ENCODE peak calls at places on chromosomes 7 and 10, in eight cellular contexts. P, X, H, A, G, N, W and Y are unnamed samples.

GRCh38 chr10:110310741-110311140 is 6.0 kb upstream of the SMNDC1 start:
- DNase-seq in P (no peak), W (no peak), N (no peak), G (no peak), A (no peak), H (no peak), X (no peak), Y (no peak)

GRCh38 chr10:9608592-9608991 is 1409.1 kb upstream of the CELF2 start:
- DNase-seq in X (no peak), N (no peak), H (no peak), G (no peak), W (peak; percentile 2), A (no peak), P (no peak), Y (no peak)

GRCh38 chr7:98826811-98827231 is 43.0 kb downstream of the TMEM130 start:
- DNase-seq in A (peak; percentile 81), H (no peak), W (no peak), X (no peak), N (peak; percentile 81), P (peak; percentile 73), G (no peak), Y (no peak)

GRCh38 chr10:124347956-124348355 is 70.8 kb downstream of the OAT start:
- DNase-seq in P (peak; percentile 16), X (no peak), H (no peak), G (no peak), N (peak; percentile 11), A (no peak), W (no peak), Y (no peak)

GRCh38 chr10:100419911-100420449 is 42.8 kb upstream of the WNT8B start:
- DNase-seq in H (no peak), P (no peak), N (no peak), W (no peak), X (no peak), G (no peak), A (no peak), Y (no peak)

GRCh38 chr10:121988361-121989324 is at the start of gene TACC2:
- DNase-seq in A (no peak), X (no peak), G (no peak), H (no peak), N (no peak), W (no peak), P (no peak), Y (no peak)

GRCh38 chr7:43535031-43535451 is 47.9 kb upstream of the STK17A start:
- DNase-seq in X (no peak), H (no peak), A (no peak), W (no peak), N (no peak), P (no peak), G (no peak), Y (no peak)

GRCh38 chr10:71766717-71767419 is 6.5 kb downstream of the VSIR start:
- DNase-seq in H (peak; percentile 93), P (no peak), N (peak; percentile 78), X (no peak), W (no peak), A (no peak), G (no peak), Y (no peak)

GRCh38 chr7:1136841-1137516 is 23.0 kb downstream of the ZFAND2A start:
- DNase-seq in W (peak; percentile 32), A (no peak), N (no peak), G (no peak), X (no peak), H (no peak), P (no peak), Y (no peak)

GRCh38 chr10:102918817-102919236 is 733 bp downstream of the CNNM2 start:
- DNase-seq in P (no peak), H (peak; percentile 30), G (peak; percentile 82), W (peak; percentile 48), N (peak; percentile 30), X (no peak), A (no peak), Y (no peak)

GRCh38 chr10:17238445-17239275 is 10.6 kb downstream of the VIM start:
- DNase-seq in G (no peak), N (peak; percentile 51), W (no peak), A (no peak), X (no peak), H (no peak), P (no peak), Y (no peak)

GRCh38 chr10:46552526-46553237 is 3.8 kb downstream of the GPRIN2 start:
- DNase-seq in P (peak; percentile 30), X (peak; percentile 10), G (no peak), W (no peak), N (peak; percentile 19), A (no peak), H (peak; percentile 39), Y (peak; percentile 1)

GRCh38 chr10:4144802-4145201 is 359.8 kb upstream of the KLF6 start:
- DNase-seq in H (no peak), W (no peak), P (no peak), N (no peak), G (no peak), A (no peak), X (peak; percentile 8), Y (no peak)

GRCh38 chr10:7277874-7278273 is 133.0 kb downstream of the SFMBT2 start:
- DNase-seq in P (no peak), G (no peak), X (no peak), N (no peak), A (no peak), H (no peak), W (no peak), Y (no peak)

GRCh38 chr10:16787361-16787791 is 29.8 kb downstream of the RSU1 start:
- DNase-seq in W (no peak), P (no peak), A (no peak), X (no peak), G (peak; percentile 66), N (no peak), H (no peak), Y (no peak)

GRCh38 chr10:88848499-88848898 is 3.1 kb downstream of the ANKRD22 start:
- DNase-seq in G (no peak), X (no peak), P (no peak), H (no peak), A (no peak), N (no peak), W (no peak), Y (no peak)

GRCh38 chr10:107502263-107502979 is 337.9 kb upstream of the SORCS1 start:
- DNase-seq in A (no peak), G (no peak), H (no peak), N (no peak), X (no peak), W (no peak), P (no peak), Y (no peak)

GRCh38 chr10:6473901-6474370 is 106.1 kb downstream of the PRKCQ start:
- DNase-seq in X (no peak), P (no peak), A (no peak), H (no peak), N (no peak), G (no peak), W (peak; percentile 75), Y (no peak)

GRCh38 chr7:98860069-98860468 is 9.7 kb downstream of the TMEM130 start:
- DNase-seq in W (no peak), P (no peak), N (no peak), H (no peak), X (no peak), G (peak; percentile 42), A (no peak), Y (no peak)

GRCh38 chr7:133931053-133931452 is 196.1 kb upstream of the LRGUK start:
- DNase-seq in A (no peak), G (no peak), N (no peak), X (no peak), W (no peak), P (no peak), H (no peak), Y (no peak)

GRCh38 chr10:75400769-75401568 is 595 bp downstream of the ZNF503 start:
- DNase-seq in G (peak; percentile 90), W (no peak), H (peak; percentile 60), P (no peak), X (peak; percentile 66), N (peak; percentile 62), A (peak; percentile 73), Y (peak; percentile 48)

GRCh38 chr7:55099086-55099831 is 80.4 kb downstream of the EGFR start:
- DNase-seq in G (no peak), X (no peak), A (peak; percentile 35), N (no peak), P (no peak), W (no peak), H (no peak), Y (no peak)

GRCh38 chr7:45178241-45179225 is 20.9 kb downstream of the RAMP3 start:
- DNase-seq in X (no peak), P (no peak), A (no peak), G (no peak), W (peak; percentile 22), N (no peak), H (no peak), Y (no peak)
- TF ChIP-seq CTCF in X (no peak), P (no peak), A (no peak), G (no peak), W (peak; percentile 58), N (no peak), H (no peak), Y (no peak)

DNA sequence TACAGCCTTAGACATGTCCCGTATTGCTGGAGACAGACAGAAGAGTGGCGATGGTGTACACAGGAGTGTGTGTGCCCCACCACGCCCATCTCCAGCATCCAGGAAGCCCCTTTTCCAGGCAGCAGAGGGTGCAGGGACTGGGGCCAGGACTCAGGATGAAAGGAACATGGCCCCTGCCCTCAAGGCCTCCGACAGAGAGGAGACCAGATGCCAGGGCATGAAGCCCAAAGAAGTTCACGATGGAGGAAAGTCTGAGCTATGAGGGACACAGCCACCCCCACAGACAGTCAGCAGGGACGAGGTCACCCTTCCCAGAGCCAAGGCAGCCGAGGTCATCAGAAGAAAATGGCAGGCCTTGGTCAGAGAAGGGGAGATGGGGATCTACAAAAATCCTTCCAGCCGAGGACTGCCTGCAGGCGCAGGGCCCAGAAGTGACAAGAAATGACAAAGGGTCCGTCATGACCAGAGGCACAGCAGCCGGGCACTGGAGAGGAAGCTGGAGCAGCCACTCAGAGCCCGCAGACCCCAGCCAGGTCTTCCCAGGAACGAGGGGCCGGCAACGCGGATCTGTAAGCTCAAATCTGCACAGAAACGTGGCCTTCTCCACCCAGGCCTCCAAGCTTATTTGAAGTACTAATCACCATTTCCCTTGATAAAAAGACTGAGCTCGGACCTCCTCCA is 78.7 kb upstream of the PPP2R2D start:
- DNase-seq in G (peak; percentile 61), N (no peak), A (peak; percentile 4), X (no peak), P (peak; percentile 24), H (no peak), W (no peak), Y (no peak)
- TF ChIP-seq CTCF in G (no peak), N (no peak), A (no peak), X (no peak), P (no peak), H (no peak), W (no peak), Y (no peak)

GRCh38 chr7:47771301-47771989 is 176.8 kb downstream of the PKD1L1 start:
- DNase-seq in H (no peak), A (no peak), W (no peak), G (no peak), N (peak; percentile 83), P (no peak), X (no peak), Y (no peak)
- TF ChIP-seq CTCF in H (no peak), A (no peak), W (no peak), G (no peak), N (peak; percentile 37), P (no peak), X (no peak), Y (no peak)

DNA sequence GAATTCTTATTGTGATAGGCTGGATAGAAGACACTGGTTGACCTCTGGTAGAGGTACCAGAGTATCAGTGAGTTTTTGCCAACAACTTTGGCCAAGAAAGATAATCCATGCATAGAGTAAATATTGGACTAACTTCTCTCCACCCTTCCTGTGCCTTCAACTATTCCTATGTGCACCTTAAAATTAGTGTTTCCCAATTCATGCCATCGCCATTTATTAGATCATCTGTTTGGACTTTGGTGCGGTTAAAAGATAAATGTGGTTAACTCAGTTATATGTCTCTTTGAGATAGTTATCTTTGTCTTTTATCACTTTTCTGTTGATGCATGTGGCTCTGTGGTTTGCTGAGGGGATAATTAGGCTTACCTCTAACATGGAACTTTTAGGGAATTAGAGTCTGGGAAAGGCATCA is 4.6 kb downstream of the PAPSS2 start:
- DNase-seq in G (no peak), W (no peak), A (no peak), H (no peak), N (no peak), P (no peak), X (no peak), Y (no peak)
- TF ChIP-seq CTCF in G (no peak), W (no peak), A (no peak), H (no peak), N (no peak), P (no peak), X (no peak), Y (no peak)